ENCODE peak calls at places on chromosomes 11 and 22, in eight cellular contexts. One of them, this sample, is unnamed.

GRCh38 chr11:76655466-76656086 is 15.0 kb downstream of the LRRC32 start:
- DNase-seq in MV-4-11: no peak
- DNase-seq in activated gamma-delta T cell treated with anti-CD3 and anti-CD28 coated beads, Interleukin-2, amount 50 U/mL, for 16 hours: no peak
- DNase-seq in nephron progenitor cell: no peak
- DNase-seq in HEK293T: no peak
- DNase-seq in T-helper 1 cell: no peak
- DNase-seq in NT2/D1: no peak
- DNase-seq in NCI-H2081 treated with DMSO at 0.1 percent for 48 hours: no peak
- DNase-seq in this sample: no peak

GRCh38 chr11:86248609-86249008 is 4.1 kb downstream of the EED start:
- DNase-seq in MV-4-11: no peak
- DNase-seq in activated gamma-delta T cell treated with anti-CD3 and anti-CD28 coated beads, Interleukin-2, amount 50 U/mL, for 16 hours: no peak
- DNase-seq in nephron progenitor cell: no peak
- DNase-seq in HEK293T: no peak
- DNase-seq in T-helper 1 cell: no peak
- DNase-seq in NT2/D1: no peak
- DNase-seq in NCI-H2081 treated with DMSO at 0.1 percent for 48 hours: no peak
- DNase-seq in this sample: no peak

GRCh38 chr11:12229450-12230229 is 119.2 kb downstream of the MICAL2 start:
- DNase-seq in MV-4-11: no peak
- DNase-seq in activated gamma-delta T cell treated with anti-CD3 and anti-CD28 coated beads, Interleukin-2, amount 50 U/mL, for 16 hours: no peak
- DNase-seq in nephron progenitor cell: no peak
- DNase-seq in HEK293T: no peak
- DNase-seq in T-helper 1 cell: no peak
- DNase-seq in NT2/D1: no peak
- DNase-seq in NCI-H2081 treated with DMSO at 0.1 percent for 48 hours: no peak
- DNase-seq in this sample: no peak

GRCh38 chr22:38762607-38763006 is 6.8 kb upstream of the SUN2 start:
- DNase-seq in MV-4-11: no peak
- DNase-seq in activated gamma-delta T cell treated with anti-CD3 and anti-CD28 coated beads, Interleukin-2, amount 50 U/mL, for 16 hours: no peak
- DNase-seq in nephron progenitor cell: no peak
- DNase-seq in HEK293T: no peak
- DNase-seq in T-helper 1 cell: no peak
- DNase-seq in NT2/D1: no peak
- DNase-seq in NCI-H2081 treated with DMSO at 0.1 percent for 48 hours: no peak
- DNase-seq in this sample: no peak

GRCh38 chr11:68780829-68781228 is 29.5 kb upstream of the TESMIN start:
- DNase-seq in MV-4-11: no peak
- DNase-seq in activated gamma-delta T cell treated with anti-CD3 and anti-CD28 coated beads, Interleukin-2, amount 50 U/mL, for 16 hours: no peak
- DNase-seq in nephron progenitor cell: peak; percentile 30
- DNase-seq in HEK293T: peak; percentile 34
- DNase-seq in T-helper 1 cell: no peak
- DNase-seq in NT2/D1: peak; percentile 23
- DNase-seq in NCI-H2081 treated with DMSO at 0.1 percent for 48 hours: no peak
- DNase-seq in this sample: no peak

GRCh38 chr22:48953830-48954229 is 873.8 kb downstream of the BRD1 start:
- DNase-seq in MV-4-11: no peak
- DNase-seq in activated gamma-delta T cell treated with anti-CD3 and anti-CD28 coated beads, Interleukin-2, amount 50 U/mL, for 16 hours: no peak
- DNase-seq in nephron progenitor cell: no peak
- DNase-seq in HEK293T: no peak
- DNase-seq in T-helper 1 cell: no peak
- DNase-seq in NT2/D1: no peak
- DNase-seq in NCI-H2081 treated with DMSO at 0.1 percent for 48 hours: no peak
- DNase-seq in this sample: no peak

GRCh38 chr22:37259540-37260029 is 15.5 kb upstream of the RAC2 start:
- DNase-seq in MV-4-11: peak; percentile 47
- DNase-seq in activated gamma-delta T cell treated with anti-CD3 and anti-CD28 coated beads, Interleukin-2, amount 50 U/mL, for 16 hours: no peak
- DNase-seq in nephron progenitor cell: peak; percentile 51
- DNase-seq in HEK293T: no peak
- DNase-seq in T-helper 1 cell: no peak
- DNase-seq in NT2/D1: no peak
- DNase-seq in NCI-H2081 treated with DMSO at 0.1 percent for 48 hours: no peak
- DNase-seq in this sample: peak; percentile 64

GRCh38 chr11:110158317-110159200 is 65.4 kb downstream of the ZC3H12C start:
- DNase-seq in MV-4-11: no peak
- DNase-seq in activated gamma-delta T cell treated with anti-CD3 and anti-CD28 coated beads, Interleukin-2, amount 50 U/mL, for 16 hours: no peak
- DNase-seq in nephron progenitor cell: no peak
- DNase-seq in HEK293T: no peak
- DNase-seq in T-helper 1 cell: no peak
- DNase-seq in NT2/D1: no peak
- DNase-seq in NCI-H2081 treated with DMSO at 0.1 percent for 48 hours: no peak
- DNase-seq in this sample: no peak

GRCh38 chr11:58259983-58260382 is 8.1 kb downstream of the OR10W1 start:
- DNase-seq in MV-4-11: no peak
- DNase-seq in activated gamma-delta T cell treated with anti-CD3 and anti-CD28 coated beads, Interleukin-2, amount 50 U/mL, for 16 hours: no peak
- DNase-seq in nephron progenitor cell: no peak
- DNase-seq in HEK293T: no peak
- DNase-seq in T-helper 1 cell: no peak
- DNase-seq in NT2/D1: no peak
- DNase-seq in NCI-H2081 treated with DMSO at 0.1 percent for 48 hours: no peak
- DNase-seq in this sample: no peak

GRCh38 chr22:36384766-36385400 is 2.9 kb downstream of the MYH9 start:
- DNase-seq in MV-4-11: peak; percentile 64
- DNase-seq in activated gamma-delta T cell treated with anti-CD3 and anti-CD28 coated beads, Interleukin-2, amount 50 U/mL, for 16 hours: no peak
- DNase-seq in nephron progenitor cell: peak; percentile 26
- DNase-seq in HEK293T: no peak
- DNase-seq in T-helper 1 cell: peak; percentile 42
- DNase-seq in NT2/D1: no peak
- DNase-seq in NCI-H2081 treated with DMSO at 0.1 percent for 48 hours: no peak
- DNase-seq in this sample: peak; percentile 81

GRCh38 chr11:126133902-126134301 is 71.2 kb upstream of the CDON start:
- DNase-seq in MV-4-11: no peak
- DNase-seq in activated gamma-delta T cell treated with anti-CD3 and anti-CD28 coated beads, Interleukin-2, amount 50 U/mL, for 16 hours: no peak
- DNase-seq in nephron progenitor cell: no peak
- DNase-seq in HEK293T: no peak
- DNase-seq in T-helper 1 cell: no peak
- DNase-seq in NT2/D1: no peak
- DNase-seq in NCI-H2081 treated with DMSO at 0.1 percent for 48 hours: no peak
- DNase-seq in this sample: no peak

GRCh38 chr11:36339899-36340298 is 43.8 kb downstream of the PRR5L start:
- DNase-seq in MV-4-11: no peak
- DNase-seq in activated gamma-delta T cell treated with anti-CD3 and anti-CD28 coated beads, Interleukin-2, amount 50 U/mL, for 16 hours: no peak
- DNase-seq in nephron progenitor cell: no peak
- DNase-seq in HEK293T: no peak
- DNase-seq in T-helper 1 cell: no peak
- DNase-seq in NT2/D1: no peak
- DNase-seq in NCI-H2081 treated with DMSO at 0.1 percent for 48 hours: no peak
- DNase-seq in this sample: no peak

GRCh38 chr22:24209016-24209415 is 27.7 kb downstream of the SUSD2 start:
- DNase-seq in MV-4-11: no peak
- DNase-seq in activated gamma-delta T cell treated with anti-CD3 and anti-CD28 coated beads, Interleukin-2, amount 50 U/mL, for 16 hours: no peak
- DNase-seq in nephron progenitor cell: no peak
- DNase-seq in HEK293T: no peak
- DNase-seq in T-helper 1 cell: no peak
- DNase-seq in NT2/D1: no peak
- DNase-seq in NCI-H2081 treated with DMSO at 0.1 percent for 48 hours: no peak
- DNase-seq in this sample: no peak

GRCh38 chr11:89203814-89204213 is 26.1 kb downstream of the TYR start:
- DNase-seq in MV-4-11: no peak
- DNase-seq in activated gamma-delta T cell treated with anti-CD3 and anti-CD28 coated beads, Interleukin-2, amount 50 U/mL, for 16 hours: no peak
- DNase-seq in nephron progenitor cell: no peak
- DNase-seq in HEK293T: no peak
- DNase-seq in T-helper 1 cell: no peak
- DNase-seq in NT2/D1: no peak
- DNase-seq in NCI-H2081 treated with DMSO at 0.1 percent for 48 hours: no peak
- DNase-seq in this sample: no peak

GRCh38 chr11:119935341-119935925 is 202.5 kb downstream of the TRIM29 start:
- DNase-seq in MV-4-11: no peak
- DNase-seq in activated gamma-delta T cell treated with anti-CD3 and anti-CD28 coated beads, Interleukin-2, amount 50 U/mL, for 16 hours: no peak
- DNase-seq in nephron progenitor cell: no peak
- DNase-seq in HEK293T: no peak
- DNase-seq in T-helper 1 cell: no peak
- DNase-seq in NT2/D1: no peak
- DNase-seq in NCI-H2081 treated with DMSO at 0.1 percent for 48 hours: no peak
- DNase-seq in this sample: no peak

GRCh38 chr11:102361100-102362021 is 14.3 kb downstream of the BIRC2 start:
- DNase-seq in MV-4-11: no peak
- DNase-seq in activated gamma-delta T cell treated with anti-CD3 and anti-CD28 coated beads, Interleukin-2, amount 50 U/mL, for 16 hours: no peak
- DNase-seq in nephron progenitor cell: no peak
- DNase-seq in HEK293T: no peak
- DNase-seq in T-helper 1 cell: peak; percentile 31
- DNase-seq in NT2/D1: no peak
- DNase-seq in NCI-H2081 treated with DMSO at 0.1 percent for 48 hours: no peak
- DNase-seq in this sample: no peak

GRCh38 chr11:75342231-75342918 is 9.1 kb downstream of the ARRB1 start:
- DNase-seq in MV-4-11: no peak
- DNase-seq in activated gamma-delta T cell treated with anti-CD3 and anti-CD28 coated beads, Interleukin-2, amount 50 U/mL, for 16 hours: no peak
- DNase-seq in nephron progenitor cell: no peak
- DNase-seq in HEK293T: no peak
- DNase-seq in T-helper 1 cell: no peak
- DNase-seq in NT2/D1: no peak
- DNase-seq in NCI-H2081 treated with DMSO at 0.1 percent for 48 hours: no peak
- DNase-seq in this sample: no peak

GRCh38 chr11:118813551-118813950 is 22.6 kb upstream of the DDX6 start:
- DNase-seq in MV-4-11: no peak
- DNase-seq in activated gamma-delta T cell treated with anti-CD3 and anti-CD28 coated beads, Interleukin-2, amount 50 U/mL, for 16 hours: no peak
- DNase-seq in nephron progenitor cell: no peak
- DNase-seq in HEK293T: no peak
- DNase-seq in T-helper 1 cell: no peak
- DNase-seq in NT2/D1: no peak
- DNase-seq in NCI-H2081 treated with DMSO at 0.1 percent for 48 hours: no peak
- DNase-seq in this sample: no peak